ENCODE peak calls at places on chromosomes 2 and 18, in nine cellular contexts. R, C, F, M, X, V, N, Y and A are unnamed samples.

GRCh38 chr18:37064187-37064586 is 235.3 kb downstream of the KIAA1328 start:
- DNase-seq in R (no peak), C (no peak), F (no peak), M (no peak), X (no peak), V (no peak), N (no peak), Y (no peak), A (no peak)

GRCh38 chr2:43293744-43294695 is 67.6 kb upstream of the ZFP36L2 start:
- DNase-seq in R (peak; percentile 39), C (peak; percentile 99), F (peak; percentile 64), M (peak; percentile 97), X (no peak), V (no peak), N (no peak), Y (peak; percentile 92), A (no peak)

GRCh38 chr18:54086863-54087262 is 137.6 kb downstream of the MBD2 start:
- DNase-seq in R (no peak), C (no peak), F (no peak), M (no peak), X (no peak), V (no peak), N (no peak), Y (no peak), A (no peak)

GRCh38 chr2:112812318-112813042 is 24.1 kb downstream of the IL1B start:
- DNase-seq in R (no peak), C (peak; percentile 88), F (no peak), M (peak; percentile 33), X (no peak), V (no peak), N (no peak), Y (peak; percentile 44), A (no peak)

GRCh38 chr2:71150082-71150816 is 19.8 kb downstream of the MPHOSPH10 start:
- DNase-seq in R (no peak), C (no peak), F (no peak), M (no peak), X (no peak), V (no peak), N (no peak), Y (no peak), A (no peak)

GRCh38 chr2:113187771-113188170 is 14.0 kb downstream of the PSD4 start:
- DNase-seq in R (no peak), C (no peak), F (no peak), M (no peak), X (no peak), V (no peak), N (no peak), Y (no peak), A (no peak)

GRCh38 chr18:8982416-8983183 is 119.9 kb upstream of the NDUFV2 start:
- DNase-seq in R (no peak), C (peak; percentile 75), F (peak; percentile 67), M (peak; percentile 77), X (no peak), V (no peak), N (no peak), Y (peak; percentile 54), A (no peak)

GRCh38 chr2:223464071-223464470 is 138.1 kb downstream of the SCG2 start:
- DNase-seq in R (no peak), C (no peak), F (no peak), M (no peak), X (no peak), V (no peak), N (no peak), Y (no peak), A (no peak)

GRCh38 chr18:79367989-79368388 is 27.7 kb upstream of the NFATC1 start:
- DNase-seq in R (no peak), C (no peak), F (no peak), M (no peak), X (no peak), V (no peak), N (no peak), Y (no peak), A (no peak)

GRCh38 chr2:202141319-202141947 is 68.4 kb downstream of the KIAA2012 start:
- DNase-seq in R (no peak), C (no peak), F (no peak), M (no peak), X (no peak), V (no peak), N (no peak), Y (no peak), A (no peak)

GRCh38 chr2:144010096-144010495 is 509.8 kb downstream of the ZEB2 start:
- DNase-seq in R (no peak), C (no peak), F (no peak), M (no peak), X (no peak), V (no peak), N (no peak), Y (no peak), A (no peak)

GRCh38 chr2:48607307-48608014 is 10.2 kb upstream of the GTF2A1L start:
- DNase-seq in R (no peak), C (peak; percentile 53), F (no peak), M (peak; percentile 65), X (no peak), V (no peak), N (no peak), Y (no peak), A (no peak)

GRCh38 chr2:113218283-113219091 is 44.7 kb downstream of the PSD4 start:
- DNase-seq in R (no peak), C (no peak), F (peak; percentile 83), M (no peak), X (no peak), V (no peak), N (no peak), Y (no peak), A (peak; percentile 78)

GRCh38 chr2:216075510-216076485 is 5.8 kb downstream of the PECR start:
- DNase-seq in R (no peak), C (no peak), F (no peak), M (no peak), X (no peak), V (no peak), N (no peak), Y (no peak), A (no peak)

GRCh38 chr18:50847192-50847591 is 27.4 kb upstream of the MRO start:
- DNase-seq in R (no peak), C (peak; percentile 39), F (no peak), M (peak; percentile 46), X (no peak), V (no peak), N (no peak), Y (no peak), A (no peak)

GRCh38 chr2:86468162-86469033 is 27.2 kb downstream of the KDM3A start:
- DNase-seq in R (peak; percentile 26), C (no peak), F (no peak), M (no peak), X (no peak), V (no peak), N (no peak), Y (no peak), A (no peak)

GRCh38 chr2:58479557-58480120 is 238.5 kb upstream of the FANCL start:
- DNase-seq in R (no peak), C (no peak), F (no peak), M (no peak), X (no peak), V (peak; percentile 16), N (no peak), Y (no peak), A (no peak)

GRCh38 chr2:38066415-38066814 is 9.5 kb downstream of the CYP1B1 start:
- DNase-seq in R (no peak), C (no peak), F (no peak), M (no peak), X (no peak), V (no peak), N (no peak), Y (no peak), A (no peak)

GRCh38 chr2:168607992-168608391 is 151.9 kb downstream of the CERS6 start:
- DNase-seq in R (no peak), C (peak; percentile 10), F (no peak), M (peak; percentile 11), X (no peak), V (no peak), N (no peak), Y (no peak), A (no peak)

GRCh38 chr2:53668624-53669026 is 99.0 kb upstream of the CHAC2 start:
- DNase-seq in R (no peak), C (no peak), F (no peak), M (no peak), X (no peak), V (no peak), N (no peak), Y (no peak), A (no peak)

GRCh38 chr2:74079522-74080341 is 68.0 kb downstream of the BOLA3 start:
- DNase-seq in R (no peak), C (no peak), F (no peak), M (no peak), X (no peak), V (no peak), N (no peak), Y (no peak), A (no peak)

GRCh38 chr2:172370821-172371455 is 56.4 kb upstream of the ITGA6 start:
- DNase-seq in R (no peak), C (no peak), F (no peak), M (no peak), X (no peak), V (no peak), N (no peak), Y (no peak), A (no peak)

GRCh38 chr2:213065583-213066444 is 85.6 kb downstream of the IKZF2 start:
- DNase-seq in R (no peak), C (peak; percentile 22), F (no peak), M (peak; percentile 24), X (no peak), V (no peak), N (no peak), Y (no peak), A (peak; percentile 51)

GRCh38 chr2:85712261-85712660 is 18.1 kb downstream of the GNLY start:
- DNase-seq in R (no peak), C (no peak), F (no peak), M (no peak), X (no peak), V (no peak), N (no peak), Y (no peak), A (peak; percentile 61)